ENCODE peak calls at places on chromosome 7, in four cellular contexts. One of them, this sample, is unnamed.

GRCh38 chr7:121113288-121113687 is 124.8 kb downstream of the CPED1 start:
- DNase-seq in IMR-90: peak; percentile 70
- DNase-seq in endothelial cell of umbilical vein: no peak
- DNase-seq in K562: no peak
- DNase-seq in this sample: no peak

GRCh38 chr7:151113344-151114150 is 27.3 kb downstream of the AGAP3 start:
- DNase-seq in K562: peak; percentile 82
- DNase-seq in IMR-90: peak; percentile 93
- DNase-seq in endothelial cell of umbilical vein: peak; percentile 33
- DNase-seq in this sample: peak; percentile 81

GRCh38 chr7:116571552-116571951 is 46.7 kb downstream of the CAV1 start:
- DNase-seq in IMR-90: no peak
- DNase-seq in endothelial cell of umbilical vein: no peak
- DNase-seq in K562: no peak
- DNase-seq in this sample: no peak

GRCh38 chr7:45021604-45022296 is 21.7 kb downstream of the CCM2 start:
- DNase-seq in K562: no peak
- DNase-seq in IMR-90: peak; percentile 72
- DNase-seq in endothelial cell of umbilical vein: peak; percentile 24
- DNase-seq in this sample: no peak

GRCh38 chr7:1911571-1911970 is 241.5 kb downstream of the ELFN1 start:
- DNase-seq in K562: no peak
- DNase-seq in IMR-90: no peak
- DNase-seq in endothelial cell of umbilical vein: no peak
- DNase-seq in this sample: no peak

GRCh38 chr7:22726345-22726848 is 603 bp upstream of the IL6 start:
- DNase-seq in IMR-90: peak; percentile 90
- DNase-seq in endothelial cell of umbilical vein: peak; percentile 84
- DNase-seq in K562: peak; percentile 68
- DNase-seq in this sample: peak; percentile 50

GRCh38 chr7:1584700-1585099 is 14.9 kb upstream of the PSMG3 start:
- DNase-seq in K562: peak; percentile 43
- DNase-seq in endothelial cell of umbilical vein: no peak
- DNase-seq in IMR-90: no peak
- DNase-seq in this sample: no peak

GRCh38 chr7:47045169-47045568 is 536.7 kb downstream of the TNS3 start:
- DNase-seq in endothelial cell of umbilical vein: peak; percentile 17
- DNase-seq in K562: no peak
- DNase-seq in IMR-90: no peak
- DNase-seq in this sample: no peak

GRCh38 chr7:84484502-84485079 is 290.0 kb upstream of the SEMA3A start:
- DNase-seq in K562: no peak
- DNase-seq in endothelial cell of umbilical vein: no peak
- DNase-seq in IMR-90: peak; percentile 31
- DNase-seq in this sample: no peak

GRCh38 chr7:147756290-147756689 is 834.3 kb upstream of the C7orf33 start:
- DNase-seq in IMR-90: no peak
- DNase-seq in K562: no peak
- DNase-seq in endothelial cell of umbilical vein: no peak
- DNase-seq in this sample: no peak

GRCh38 chr7:33418251-33418701 is 288.9 kb downstream of the BBS9 start:
- DNase-seq in IMR-90: peak; percentile 60
- DNase-seq in endothelial cell of umbilical vein: no peak
- DNase-seq in K562: no peak
- DNase-seq in this sample: no peak

GRCh38 chr7:2241580-2242540 is at the start of the genes MRM2 and NUDT1:
- DNase-seq in IMR-90: peak; percentile 62
- DNase-seq in K562: peak; percentile 90
- DNase-seq in endothelial cell of umbilical vein: peak; percentile 65
- DNase-seq in this sample: no peak

GRCh38 chr7:51228386-51228958 is 88.1 kb downstream of the COBL start:
- DNase-seq in IMR-90: no peak
- DNase-seq in K562: no peak
- DNase-seq in endothelial cell of umbilical vein: no peak
- DNase-seq in this sample: no peak

GRCh38 chr7:85699482-85699881 is 512.6 kb upstream of the SEMA3D start:
- DNase-seq in K562: no peak
- DNase-seq in endothelial cell of umbilical vein: no peak
- DNase-seq in IMR-90: no peak
- DNase-seq in this sample: no peak

GRCh38 chr7:77580762-77581350 is 43.8 kb downstream of the PTPN12 start:
- DNase-seq in endothelial cell of umbilical vein: no peak
- DNase-seq in K562: no peak
- DNase-seq in IMR-90: peak; percentile 66
- DNase-seq in this sample: no peak

GRCh38 chr7:22108151-22108845 is 162.6 kb upstream of the CDCA7L start:
- DNase-seq in IMR-90: no peak
- DNase-seq in endothelial cell of umbilical vein: no peak
- DNase-seq in K562: no peak
- DNase-seq in this sample: no peak

GRCh38 chr7:87202208-87202607 is 17.3 kb downstream of the TMEM243 start:
- DNase-seq in K562: no peak
- DNase-seq in endothelial cell of umbilical vein: no peak
- DNase-seq in IMR-90: no peak
- DNase-seq in this sample: no peak

GRCh38 chr7:13990984-13991790 is 1.7 kb upstream of the ETV1 start:
- DNase-seq in K562: peak; percentile 89
- DNase-seq in IMR-90: peak; percentile 98
- DNase-seq in endothelial cell of umbilical vein: peak; percentile 98
- DNase-seq in this sample: peak; percentile 66

GRCh38 chr7:134835463-134835823 is 56.0 kb downstream of the CALD1 start:
- DNase-seq in endothelial cell of umbilical vein: no peak
- DNase-seq in IMR-90: no peak
- DNase-seq in K562: no peak
- DNase-seq in this sample: no peak

GRCh38 chr7:131302453-131302852 is 25.2 kb upstream of the MKLN1 start:
- DNase-seq in K562: no peak
- DNase-seq in endothelial cell of umbilical vein: no peak
- DNase-seq in IMR-90: no peak
- DNase-seq in this sample: no peak

GRCh38 chr7:39664057-39664456 is 40.7 kb downstream of the RALA start:
- DNase-seq in K562: no peak
- DNase-seq in endothelial cell of umbilical vein: no peak
- DNase-seq in IMR-90: no peak
- DNase-seq in this sample: no peak

GRCh38 chr7:23207029-23207428 is 25.2 kb downstream of the NUP42 start:
- DNase-seq in endothelial cell of umbilical vein: no peak
- DNase-seq in IMR-90: no peak
- DNase-seq in K562: no peak
- DNase-seq in this sample: no peak

GRCh38 chr7:157397751-157398691 is 61.2 kb downstream of the DNAJB6 start:
- DNase-seq in IMR-90: peak; percentile 81
- DNase-seq in endothelial cell of umbilical vein: peak; percentile 52
- DNase-seq in K562: peak; percentile 62
- DNase-seq in this sample: no peak

GRCh38 chr7:786472-787255 is 45.6 kb upstream of the SUN1 start:
- DNase-seq in IMR-90: peak; percentile 51
- DNase-seq in endothelial cell of umbilical vein: peak; percentile 57
- DNase-seq in K562: peak; percentile 86
- DNase-seq in this sample: peak; percentile 36

GRCh38 chr7:112168915-112169314 is 37.3 kb downstream of the DOCK4 start:
- DNase-seq in IMR-90: no peak
- DNase-seq in K562: no peak
- DNase-seq in endothelial cell of umbilical vein: no peak
- DNase-seq in this sample: no peak
- H3K9me1 ChIP-seq in IMR-90: no peaks in the 10 kb centered on the region
- H3K9me1 ChIP-seq in K562: no peaks in the 10 kb centered on the region
- H3K9me1 ChIP-seq in endothelial cell of umbilical vein: no peaks in the 10 kb centered on the region
- H3K9me1 ChIP-seq in this sample: no peaks in the 10 kb centered on the region

DNA sequence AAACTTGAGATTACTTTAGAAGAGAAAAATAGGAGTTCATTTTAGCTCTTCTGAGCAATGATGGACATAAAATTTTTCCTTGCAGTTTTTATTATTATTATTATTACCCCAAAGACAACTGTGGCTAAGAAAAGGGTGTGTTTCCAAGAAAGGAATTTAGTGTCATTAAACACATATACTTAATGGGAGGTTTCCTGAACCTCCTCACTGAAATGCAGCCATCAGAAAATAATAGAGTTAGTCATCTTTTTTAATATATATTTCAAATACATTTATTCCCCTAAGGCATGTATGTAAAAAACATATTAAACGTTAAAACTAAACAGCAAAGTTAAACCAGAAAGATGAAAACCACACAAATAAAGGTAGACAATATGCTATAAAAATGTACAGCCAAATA is 66.8 kb downstream of the CRPPA start:
- DNase-seq in IMR-90: no peak
- DNase-seq in endothelial cell of umbilical vein: no peak
- DNase-seq in K562: no peak
- DNase-seq in this sample: no peak
- H3K9ac ChIP-seq in IMR-90: no peak overlapping the region
- H3K9ac ChIP-seq in endothelial cell of umbilical vein: no peak overlapping the region
- H3K9ac ChIP-seq in K562: no peak overlapping the region
- H3K9ac ChIP-seq in this sample: no peak overlapping the region

GRCh38 chr7:27189560-27190283 is 4.7 kb upstream of the HOXA11 start:
- DNase-seq in K562: no peak
- DNase-seq in endothelial cell of umbilical vein: no peak
- DNase-seq in IMR-90: no peak
- DNase-seq in this sample: no peak
- H4K20me1 ChIP-seq in K562: no peaks in the 10 kb centered on the region
- H4K20me1 ChIP-seq in endothelial cell of umbilical vein: no peaks in the 10 kb centered on the region
- H4K20me1 ChIP-seq in IMR-90: peaks cover 21% of the 10 kb centered on the region
- H4K20me1 ChIP-seq in this sample: no peaks in the 10 kb centered on the region

GRCh38 chr7:5779108-5779507 is 2.4 kb downstream of the RNF216 start:
- DNase-seq in K562: no peak
- DNase-seq in endothelial cell of umbilical vein: no peak
- DNase-seq in IMR-90: no peak
- DNase-seq in this sample: no peak
- H3K9me1 ChIP-seq in K562: no peaks in the 10 kb centered on the region
- H3K9me1 ChIP-seq in endothelial cell of umbilical vein: no peaks in the 10 kb centered on the region
- H3K9me1 ChIP-seq in IMR-90: peaks cover 17% of the 10 kb centered on the region
- H3K9me1 ChIP-seq in this sample: no peaks in the 10 kb centered on the region